ENCODE peak calls at places on chromosomes 5 and 9, in nine cellular contexts. N, W, G, V, Y, U, C, L and D are unnamed samples.

GRCh38 chr9:74810200-74810599 is 77.5 kb downstream of the TRPM6 start:
- DNase-seq in C (no peak), N (no peak), U (no peak), Y (no peak), G (no peak), W (no peak), V (no peak), L (no peak), D (no peak)

GRCh38 chr9:131258186-131258585 is 18.1 kb downstream of the FAM78A start:
- DNase-seq in N (peak), V (peak), G (no peak), C (no peak), W (no peak), L (no peak), Y (no peak), U (no peak), D (no peak)

GRCh38 chr9:13001989-13002580 is 227.3 kb downstream of the LURAP1L start:
- DNase-seq in U (no peak), G (no peak), Y (no peak), W (no peak), N (no peak), V (no peak), L (no peak), C (no peak), D (no peak)

GRCh38 chr9:131402738-131403492 is 9.0 kb downstream of the PRRC2B start:
- DNase-seq in G (no peak), N (peak), U (peak), L (peak), C (peak), Y (no peak), W (peak), V (no peak), D (peak)

GRCh38 chr5:118705931-118706330 is 282.4 kb downstream of the DTWD2 start:
- DNase-seq in V (no peak), C (no peak), N (no peak), G (no peak), L (no peak), W (no peak), U (no peak), Y (no peak), D (no peak)

GRCh38 chr9:38244971-38245370 is 147.5 kb upstream of the ALDH1B1 start:
- DNase-seq in V (no peak), U (no peak), L (no peak), N (no peak), W (no peak), C (no peak), Y (no peak), G (no peak), D (no peak)

GRCh38 chr9:123990427-123990826 is 21.1 kb upstream of the LHX2 start:
- DNase-seq in W (no peak), Y (no peak), N (no peak), V (peak), G (no peak), L (no peak), C (no peak), U (no peak), D (no peak)

GRCh38 chr5:82796643-82797416 is 280.4 kb downstream of the TMEM167A start:
- DNase-seq in N (no peak), G (no peak), V (peak), U (no peak), W (no peak), L (no peak), C (no peak), Y (no peak), D (no peak)

GRCh38 chr5:124655943-124656459 is 90.4 kb downstream of the ZNF608 start:
- DNase-seq in G (peak), N (no peak), C (peak), V (no peak), U (peak), L (peak), Y (peak), W (no peak), D (no peak)